ENCODE peak calls at places on chromosomes 12 and 14, in eight cellular contexts. G is kidney tubule cell; O is CD8-positive, alpha-beta memory T cell; Z is stimulated activated CD4-positive, alpha-beta T cell treated with anti-CD3 and anti-CD28 coated beads, Interleukin-1b, Interleukin-23, amount 100 ng/mL, for 1 hour; N is HCT116; Y is dorsolateral prefrontal cortex; R is GDM1; P is choroid plexus epithelial cell. V is an unnamed sample.

GRCh38 chr12:32303171-32303570 is 96.2 kb upstream of the FGD4 start:
- DNase-seq in Y (no peak), R (no peak), Z (no peak), G (no peak), P (no peak), N (no peak), O (no peak), V (no peak)

GRCh38 chr12:198708-199107 is 15.2 kb downstream of the SLC6A12 start:
- DNase-seq in R (no peak), O (no peak), Y (no peak), P (no peak), N (no peak), G (no peak), Z (no peak), V (no peak)

GRCh38 chr14:49900973-49901372 is 8.1 kb downstream of the ARF6 start:
- DNase-seq in P (no peak), R (no peak), G (peak), N (no peak), O (no peak), Z (no peak), Y (no peak), V (no peak)

GRCh38 chr12:89350661-89351488 is 1.4 kb downstream of the DUSP6 start:
- DNase-seq in G (peak), P (peak), R (no peak), O (no peak), Y (no peak), N (no peak), Z (no peak), V (peak)

GRCh38 chr12:1083888-1084262 is 92.9 kb downstream of the ERC1 start:
- DNase-seq in P (peak), Z (no peak), N (no peak), Y (no peak), G (peak), R (no peak), O (no peak), V (peak)

GRCh38 chr12:52323416-52324067 is 2.3 kb upstream of the KRT83 start:
- DNase-seq in G (no peak), Z (no peak), R (no peak), P (no peak), N (no peak), O (no peak), Y (no peak), V (no peak)

GRCh38 chr12:48002179-48002601 is 2.1 kb downstream of the COL2A1 start:
- DNase-seq in Z (no peak), O (no peak), P (no peak), Y (no peak), G (no peak), R (no peak), N (no peak), V (no peak)

GRCh38 chr14:51321036-51321435 is 81.0 kb downstream of the TMX1 start:
- DNase-seq in P (peak), Z (no peak), N (no peak), G (peak), O (no peak), R (no peak), Y (no peak), V (peak)

GRCh38 chr12:117972341-117972740 is 3.6 kb upstream of the KSR2 start:
- DNase-seq in Z (no peak), Y (no peak), N (no peak), R (no peak), P (no peak), O (no peak), G (no peak), V (no peak)

GRCh38 chr12:6958609-6959375 is 7.6 kb downstream of the PTPN6 start:
- DNase-seq in O (peak), G (no peak), P (no peak), R (peak), Y (peak), N (no peak), Z (no peak), V (no peak)

GRCh38 chr14:105935384-105935783 is 409.0 kb downstream of the TMEM121 start:
- DNase-seq in R (no peak), P (no peak), G (no peak), Z (no peak), O (no peak), N (no peak), Y (no peak), V (no peak)

GRCh38 chr12:25958254-25959068 is at the start of gene RASSF8:
- DNase-seq in N (no peak), P (peak), O (no peak), R (peak), G (peak), Z (no peak), Y (peak), V (peak)

GRCh38 chr12:131869871-131870418 is 24.5 kb upstream of the ULK1 start:
- DNase-seq in G (peak), O (no peak), R (no peak), N (no peak), Z (no peak), Y (no peak), P (peak), V (peak)

V was measured in iris pigment epithelial cell.